ENCODE peak calls at places on chromosomes 11 and 22, in five cellular contexts. F is breast epithelium, E is choroid plexus epithelial cell, H is OCI-LY7, S is cardiac fibroblast. L is an unnamed sample.
A peak's percentile ranks its signal among the peaks of the same experiment; 100 is the strongest.

GRCh38 chr11:26599421-26599820 is 27.4 kb upstream of the MUC15 start:
- DNase-seq in F (no peak), E (peak; percentile 94), H (no peak), S (peak; percentile 67), L (peak; percentile 10)

GRCh38 chr22:29907753-29908515 is 25.0 kb downstream of the MTMR3 start:
- DNase-seq in F (peak; percentile 75), E (peak; percentile 98), H (no peak), S (peak; percentile 90), L (peak; percentile 89)

GRCh38 chr22:39409630-39410029 is 10.1 kb downstream of the TAB1 start:
- DNase-seq in F (no peak), E (no peak), H (no peak), S (no peak), L (no peak)

GRCh38 chr11:14454861-14455632 is 44.6 kb downstream of the COPB1 start:
- DNase-seq in F (no peak), E (peak; percentile 62), H (peak; percentile 39), S (peak; percentile 59), L (peak; percentile 49)

GRCh38 chr11:13776134-13776815 is 107.8 kb downstream of the FAR1 start:
- DNase-seq in F (no peak), E (no peak), H (peak; percentile 87), S (peak; percentile 7), L (no peak)

GRCh38 chr22:24697141-24697540 is 77.4 kb downstream of the PIWIL3 start:
- DNase-seq in F (no peak), E (no peak), H (no peak), S (no peak), L (no peak)

GRCh38 chr22:48953830-48954229 is 873.8 kb downstream of the BRD1 start:
- DNase-seq in F (no peak), E (no peak), H (no peak), S (no peak), L (no peak)

GRCh38 chr22:23763579-23764331 is 965 bp downstream of the C22orf15 start:
- DNase-seq in F (no peak), E (no peak), H (peak; percentile 73), S (no peak), L (no peak)

GRCh38 chr11:126161146-126161458 is 50.3 kb downstream of the RPUSD4 start:
- DNase-seq in F (no peak), E (no peak), H (no peak), S (no peak), L (no peak)

GRCh38 chr11:45881708-45882368 is 3.6 kb upstream of the MAPK8IP1 start:
- DNase-seq in F (no peak), E (peak; percentile 64), H (no peak), S (peak; percentile 14), L (peak; percentile 16)

GRCh38 chr11:67522844-67523555 is at the start of gene CABP2:
- DNase-seq in F (no peak), E (no peak), H (no peak), S (no peak), L (no peak)

GRCh38 chr11:90912631-90913030 is 689.8 kb upstream of the CHORDC1 start:
- DNase-seq in F (no peak), E (no peak), H (no peak), S (no peak), L (no peak)

GRCh38 chr11:120710354-120711187 is 199.0 kb downstream of the GRIK4 start:
- DNase-seq in F (no peak), E (peak; percentile 94), H (no peak), S (peak; percentile 86), L (peak; percentile 95)

GRCh38 chr22:26322179-26322905 is 106.7 kb upstream of the ASPHD2 start:
- DNase-seq in F (no peak), E (peak; percentile 13), H (no peak), S (peak; percentile 23), L (peak; percentile 59)

GRCh38 chr11:46680815-46681214 is 19.6 kb downstream of the ARHGAP1 start:
- DNase-seq in F (no peak), E (no peak), H (no peak), S (no peak), L (no peak)

GRCh38 chr11:77151804-77152513 is 23.9 kb downstream of the MYO7A start:
- DNase-seq in F (no peak), E (peak; percentile 61), H (no peak), S (no peak), L (peak; percentile 22)

GRCh38 chr11:68081691-68082090 is 39.5 kb downstream of the CHKA start:
- DNase-seq in F (peak; percentile 58), E (peak; percentile 40), H (no peak), S (no peak), L (no peak)

GRCh38 chr22:46137218-46137766 is 13.0 kb upstream of the PPARA start:
- DNase-seq in F (no peak), E (no peak), H (no peak), S (no peak), L (no peak)

GRCh38 chr11:29934115-29934638 is 82.7 kb downstream of the KCNA4 start:
- DNase-seq in F (no peak), E (no peak), H (no peak), S (no peak), L (no peak)

GRCh38 chr11:110715541-110715940 is 3.3 kb upstream of the ARHGAP20 start:
- DNase-seq in F (no peak), E (peak; percentile 64), H (no peak), S (peak; percentile 84), L (peak; percentile 78)

GRCh38 chr11:96321066-96321465 is 21.9 kb downstream of the MAML2 start:
- DNase-seq in F (no peak), E (no peak), H (no peak), S (no peak), L (no peak)

GRCh38 chr22:36331912-36332622 is 55.7 kb downstream of the MYH9 start:
- DNase-seq in F (no peak), E (peak; percentile 67), H (peak; percentile 71), S (peak; percentile 63), L (no peak)

GRCh38 chr11:82682003-82682751 is 51.5 kb downstream of the FAM181B start:
- DNase-seq in F (no peak), E (peak; percentile 88), H (peak; percentile 72), S (peak; percentile 83), L (peak; percentile 80)

DNA sequence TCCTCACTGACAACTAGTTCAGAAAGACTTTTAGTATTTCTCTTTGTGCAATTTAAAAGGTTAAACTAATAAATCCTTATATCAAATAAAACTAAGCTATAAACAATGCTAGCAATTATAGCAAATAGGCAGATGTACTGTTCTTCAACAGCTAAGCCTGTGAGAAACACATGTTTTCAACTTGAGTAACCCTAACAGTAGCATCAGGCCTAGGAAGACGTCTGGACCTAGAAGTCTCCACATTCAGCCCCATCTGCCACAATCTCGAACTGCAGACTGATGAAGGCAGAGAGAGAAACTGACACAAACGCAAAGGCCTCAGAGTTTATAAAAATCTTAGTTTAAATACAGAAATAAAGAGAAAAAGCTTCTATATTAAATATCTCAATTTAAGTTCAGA is 2.5 kb downstream of the ST13 start:
- DNase-seq in F (no peak), E (peak; percentile 29), H (peak; percentile 19), S (no peak), L (peak; percentile 57)
- H3K4me3 ChIP-seq in F (peak overlapping the region; percentile 88), E (peak overlapping the region; percentile 23), H (peak overlapping the region; percentile 95), S (no peak overlapping the region), L (peak overlapping the region; percentile 99)

DNA sequence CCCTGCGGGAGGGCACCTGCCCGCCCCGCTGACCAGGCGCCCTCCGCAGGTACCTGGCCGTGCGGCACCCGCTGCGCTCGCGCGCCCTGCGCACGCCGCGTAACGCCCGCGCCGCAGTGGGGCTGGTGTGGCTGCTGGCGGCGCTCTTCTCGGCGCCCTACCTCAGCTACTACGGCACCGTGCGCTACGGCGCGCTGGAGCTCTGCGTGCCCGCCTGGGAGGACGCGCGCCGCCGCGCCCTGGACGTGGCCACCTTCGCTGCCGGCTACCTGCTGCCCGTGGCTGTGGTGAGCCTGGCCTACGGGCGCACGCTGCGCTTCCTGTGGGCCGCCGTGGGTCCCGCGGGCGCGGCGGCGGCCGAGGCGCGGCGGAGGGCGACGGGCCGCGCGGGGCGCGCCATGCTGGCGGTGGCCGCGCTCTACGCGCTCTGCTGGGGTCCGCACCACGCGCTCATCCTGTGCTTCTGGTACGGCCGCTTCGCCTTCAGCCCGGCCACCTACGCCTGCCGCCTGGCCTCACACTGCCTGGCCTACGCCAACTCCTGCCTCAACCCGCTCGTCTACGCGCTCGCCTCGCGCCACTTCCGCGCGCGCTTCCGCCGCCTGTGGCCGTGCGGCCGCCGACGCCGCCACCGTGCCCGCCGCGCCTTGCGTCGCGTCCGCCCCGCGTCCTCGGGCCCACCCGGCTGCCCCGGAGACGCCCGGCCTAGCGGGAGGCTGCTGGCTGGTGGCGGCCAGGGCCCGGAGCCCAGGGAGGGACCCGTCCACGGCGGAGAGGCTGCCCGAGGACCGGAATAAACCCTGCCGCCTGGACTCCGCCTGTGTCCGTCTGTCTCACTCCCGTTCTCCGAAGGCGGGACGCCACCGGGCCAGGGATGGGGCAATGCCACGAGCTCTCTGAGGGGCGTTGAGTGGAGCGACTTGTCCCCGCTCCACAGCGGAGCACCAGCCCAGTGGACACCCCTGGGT is 1.8 kb downstream of the GALR3 start:
- DNase-seq in F (no peak), E (peak; percentile 24), H (no peak), S (no peak), L (peak; percentile 39)
- H3K4me3 ChIP-seq in F (peak overlapping the region; percentile 60), E (peak overlapping the region; percentile 39), H (no peak overlapping the region), S (peak overlapping the region; percentile 5), L (peak overlapping the region; percentile 46)

GRCh38 chr11:74683941-74684481 is 47.2 kb downstream of the CHRDL2 start:
- DNase-seq in F (no peak), E (no peak), H (no peak), S (no peak), L (peak; percentile 39)

GRCh38 chr11:74681686-74682651 is 49.3 kb downstream of the CHRDL2 start:
- DNase-seq in F (peak; percentile 75), E (no peak), H (no peak), S (no peak), L (no peak)

GRCh38 chr11:74682731-74683278 is 48.4 kb downstream of the CHRDL2 start:
- DNase-seq in F (no peak), E (no peak), H (no peak), S (no peak), L (no peak)

GRCh38 chr11:74684661-74685060 is 46.6 kb downstream of the CHRDL2 start:
- DNase-seq in F (no peak), E (no peak), H (no peak), S (no peak), L (no peak)

GRCh38 chr11:74683279-74683871 is 47.9 kb downstream of the CHRDL2 start:
- DNase-seq in F (no peak), E (no peak), H (no peak), S (peak; percentile 21), L (peak; percentile 21)
- H3K4me3 ChIP-seq in F (peak overlapping the region; percentile 66), E (peak overlapping the region; percentile 42), H (no peak overlapping the region), S (no peak overlapping the region), L (peak overlapping the region; percentile 39)

DNA sequence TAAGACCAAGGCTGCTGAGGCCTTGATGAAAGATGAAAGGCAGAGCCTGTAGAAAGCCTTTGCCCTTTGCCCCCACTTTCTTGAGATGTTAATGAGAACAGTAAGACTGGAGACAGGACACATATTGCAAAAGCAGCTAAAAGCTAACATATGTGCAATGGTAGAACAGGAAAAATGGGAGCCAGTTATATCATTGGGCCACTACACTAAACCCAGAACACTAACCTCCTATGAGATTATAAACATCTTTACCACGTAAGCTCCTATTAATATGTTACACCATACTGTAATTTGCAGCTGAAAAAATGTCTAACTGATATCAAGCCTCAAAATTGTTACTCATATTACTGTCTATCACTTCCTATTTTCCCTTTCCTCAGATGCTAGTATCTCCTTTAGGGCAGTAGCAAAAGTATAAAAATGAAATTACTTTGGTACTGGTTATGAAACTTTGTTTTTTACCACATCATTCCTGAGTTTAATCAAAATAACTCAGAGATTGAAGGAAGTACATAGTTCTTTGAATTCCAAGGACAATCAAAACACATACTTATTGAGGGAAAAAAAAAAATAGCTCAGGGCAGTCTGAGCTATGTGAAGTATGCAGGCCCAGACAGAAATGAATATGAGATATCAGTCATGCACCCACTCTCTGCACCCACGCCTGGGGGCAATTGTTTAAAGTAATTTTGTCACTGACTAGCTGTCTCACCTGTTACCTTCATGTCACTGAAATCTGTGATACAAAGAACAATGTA is 9.1 kb downstream of the HPS5 start:
- DNase-seq in F (no peak), E (peak; percentile 81), H (no peak), S (peak; percentile 70), L (peak; percentile 70)
- H3K4me3 ChIP-seq in F (peak overlapping the region; percentile 4), E (no peak overlapping the region), H (no peak overlapping the region), S (no peak overlapping the region), L (no peak overlapping the region)

L was measured in fibroblast of villous mesenchyme.